ENCODE peak calls at places on chromosome 2, in five cellular contexts. D is RWPE2; V is H9; Q is globus pallidus; A is stimulated activated CD4-positive, alpha-beta T cell treated with anti-CD3 and anti-CD28 coated beads, Interleukin-4, amount 100 ng/mL, for 48 hours. H is an unnamed sample.

GRCh38 chr2:95399061-95399460 is 3.4 kb upstream of the FAHD2A start:
- DNase-seq in D (no peak), V (no peak), Q (no peak), A (no peak), H (no peak)

GRCh38 chr2:240298316-240298790 is 137.1 kb upstream of the GPC1 start:
- DNase-seq in D (no peak), V (no peak), Q (no peak), A (no peak), H (no peak)

GRCh38 chr2:61677306-61677705 is 139.2 kb upstream of the XPO1 start:
- DNase-seq in D (no peak), V (no peak), Q (no peak), A (no peak), H (no peak)

GRCh38 chr2:10915731-10916331 is 4.1 kb downstream of the KCNF1 start:
- DNase-seq in D (no peak), V (peak), Q (no peak), A (no peak), H (no peak)

GRCh38 chr2:148614332-148615049 is 30.1 kb upstream of the EPC2 start:
- DNase-seq in D (peak), V (no peak), Q (peak), A (no peak), H (no peak)

GRCh38 chr2:150610670-150611279 is 123.3 kb upstream of the RND3 start:
- DNase-seq in D (no peak), V (peak), Q (no peak), A (no peak), H (no peak)

GRCh38 chr2:152098033-152098797 is 629 bp downstream of the CACNB4 start:
- DNase-seq in D (peak), V (peak), Q (no peak), A (no peak), H (peak)

GRCh38 chr2:241774419-241775222 is 2.0 kb upstream of the GAL3ST2 start:
- DNase-seq in D (peak), V (peak), Q (no peak), A (no peak), H (no peak)

GRCh38 chr2:12766421-12766879 is 49.7 kb downstream of the TRIB2 start:
- DNase-seq in D (no peak), V (no peak), Q (no peak), A (no peak), H (no peak)

GRCh38 chr2:27428978-27429541 is 629 bp downstream of the NRBP1 start:
- DNase-seq in D (no peak), V (peak), Q (peak), A (peak), H (peak)

GRCh38 chr2:163730556-163730955 is 5.3 kb downstream of the FIGN start:
- DNase-seq in D (no peak), V (no peak), Q (no peak), A (no peak), H (no peak)

GRCh38 chr2:30611572-30611971 is 164.5 kb downstream of the LCLAT1 start:
- DNase-seq in D (no peak), V (no peak), Q (no peak), A (no peak), H (no peak)

GRCh38 chr2:240640939-240641338 is 15.7 kb downstream of the GPR35 start:
- DNase-seq in D (no peak), V (peak), Q (no peak), A (no peak), H (peak)